ENCODE peak calls at places on chromosomes 16 and 17, in five cellular contexts. G is fibroblast of villous mesenchyme, V is T-helper 2 cell, A is fibroblast of the conjunctiva, M is EL. R is an unnamed sample.

GRCh38 chr16:11824362-11824761 is 27.0 kb downstream of the RSL1D1 start:
- DNase-seq in A (no peak), M (no peak), G (peak), V (no peak), R (peak)

GRCh38 chr17:7858487-7858832 is 657 bp downstream of the CYB5D1 start:
- DNase-seq in V (peak), A (no peak), G (peak), M (peak), R (peak)

GRCh38 chr16:55487048-55487803 is 8.2 kb downstream of the MMP2 start:
- DNase-seq in G (peak), M (peak), A (peak), V (no peak), R (no peak)

GRCh38 chr16:1823821-1824220 is 2.8 kb downstream of the HAGH start:
- DNase-seq in M (peak), V (peak), A (peak), G (peak), R (peak)

GRCh38 chr17:3835410-3836229 is 10.4 kb downstream of the NCBP3 start:
- DNase-seq in G (no peak), M (peak), A (no peak), V (no peak), R (peak)

GRCh38 chr17:57455063-57455914 is 199.0 kb downstream of the MSI2 start:
- DNase-seq in V (peak), G (peak), A (no peak), M (no peak), R (no peak)

GRCh38 chr17:68701046-68701445 is 99.9 kb upstream of the FAM20A start:
- DNase-seq in M (no peak), V (no peak), G (peak), A (no peak), R (no peak)

GRCh38 chr16:83449861-83450260 is 357.9 kb upstream of the HSBP1 start:
- DNase-seq in A (no peak), M (no peak), G (no peak), V (no peak), R (no peak)

GRCh38 chr16:12067714-12068401 is 91.3 kb downstream of the SNX29 start:
- DNase-seq in G (peak), V (peak), M (peak), A (peak), R (peak)

GRCh38 chr17:77598241-77598620 is 360.3 kb upstream of the TNRC6C start:
- DNase-seq in G (no peak), M (no peak), A (no peak), V (no peak), R (no peak)

GRCh38 chr17:62725791-62726249 is 82.3 kb downstream of the MARCHF10 start:
- DNase-seq in M (peak), G (peak), V (no peak), A (no peak), R (peak)

GRCh38 chr17:4800462-4801185 is 1.5 kb downstream of the C17orf114 start:
- DNase-seq in G (no peak), V (no peak), M (no peak), A (no peak), R (peak)

GRCh38 chr17:36105718-36106117 is 2.1 kb downstream of the CCL4 start:
- DNase-seq in A (no peak), V (no peak), M (no peak), G (no peak), R (no peak)

GRCh38 chr17:72390675-72391501 is 270.1 kb downstream of the SOX9 start:
- DNase-seq in M (peak), A (no peak), G (peak), V (no peak), R (peak)

GRCh38 chr16:16120382-16121184 is 102.7 kb downstream of the ABCC6 start:
- DNase-seq in A (no peak), G (peak), V (no peak), M (no peak), R (no peak)

GRCh38 chr17:39705786-39706348 is 6.0 kb downstream of the ERBB2 start:
- DNase-seq in M (no peak), A (no peak), G (no peak), V (no peak), R (peak)

GRCh38 chr16:50763211-50763610 is 21.3 kb downstream of the CYLD start:
- DNase-seq in A (no peak), M (no peak), G (no peak), V (no peak), R (no peak)

GRCh38 chr16:59510008-59510424 is 775.9 kb upstream of the GOT2 start:
- DNase-seq in G (no peak), V (no peak), M (no peak), A (no peak), R (peak)

GRCh38 chr16:57899771-57900661 is 70.9 kb downstream of the CNGB1 start:
- DNase-seq in M (peak), V (peak), G (peak), A (peak), R (peak)

GRCh38 chr17:163514-164103 is 17.8 kb downstream of the DOC2B start:
- DNase-seq in G (no peak), M (no peak), V (no peak), A (no peak), R (peak)

GRCh38 chr17:68819465-68819864 is 135.7 kb downstream of the ABCA8 start:
- DNase-seq in M (no peak), G (no peak), A (no peak), V (no peak), R (no peak)

GRCh38 chr17:39625198-39625769 is 1.5 kb upstream of the PPP1R1B start:
- DNase-seq in V (no peak), M (no peak), A (peak), G (no peak), R (no peak)

GRCh38 chr16:16861546-16861945 is 482.6 kb downstream of the NPIPA7 start:
- DNase-seq in G (peak), A (peak), V (peak), M (peak), R (no peak)

R was measured in renal cortical epithelial cell.